ENCODE peak calls at places on chromosomes 13 and 19, in nine cellular contexts. One of them, this sample, is unnamed.

GRCh38 chr13:40480915-40481525 is 185.4 kb downstream of the FOXO1 start:
- DNase-seq in GM12891: no peak
- DNase-seq in thoracic aorta: no peak
- DNase-seq in stimulated activated naive CD4-positive, alpha-beta T cell: no peak
- DNase-seq in stimulated activated CD4-positive, alpha-beta T cell treated with anti-CD3 and anti-CD28 coated beads, Interleukin-12 subunit alpha, Interleukin-12 subunit beta, amount 100 ng/mL, for 4 hours: no peak
- DNase-seq in cardiac fibroblast: no peak
- DNase-seq in fibroblast of pulmonary artery: no peak
- DNase-seq in hippocampal formation: no peak
- DNase-seq in RWPE1: no peak
- DNase-seq in this sample: no peak

GRCh38 chr19:55283548-55284393 is at the start of gene BRSK1:
- DNase-seq in GM12891: no peak
- DNase-seq in thoracic aorta: no peak
- DNase-seq in stimulated activated naive CD4-positive, alpha-beta T cell: no peak
- DNase-seq in stimulated activated CD4-positive, alpha-beta T cell treated with anti-CD3 and anti-CD28 coated beads, Interleukin-12 subunit alpha, Interleukin-12 subunit beta, amount 100 ng/mL, for 4 hours: peak
- DNase-seq in cardiac fibroblast: peak
- DNase-seq in fibroblast of pulmonary artery: peak
- DNase-seq in hippocampal formation: peak
- DNase-seq in RWPE1: no peak
- DNase-seq in this sample: peak

GRCh38 chr19:4473011-4473410 is 914 bp downstream of the HDGFL2 start:
- DNase-seq in GM12891: no peak
- DNase-seq in thoracic aorta: no peak
- DNase-seq in stimulated activated naive CD4-positive, alpha-beta T cell: no peak
- DNase-seq in stimulated activated CD4-positive, alpha-beta T cell treated with anti-CD3 and anti-CD28 coated beads, Interleukin-12 subunit alpha, Interleukin-12 subunit beta, amount 100 ng/mL, for 4 hours: no peak
- DNase-seq in cardiac fibroblast: no peak
- DNase-seq in fibroblast of pulmonary artery: no peak
- DNase-seq in hippocampal formation: no peak
- DNase-seq in RWPE1: no peak
- DNase-seq in this sample: no peak

GRCh38 chr13:98910501-98910951 is 67.3 kb downstream of the DOCK9 start:
- DNase-seq in GM12891: no peak
- DNase-seq in thoracic aorta: no peak
- DNase-seq in stimulated activated naive CD4-positive, alpha-beta T cell: no peak
- DNase-seq in stimulated activated CD4-positive, alpha-beta T cell treated with anti-CD3 and anti-CD28 coated beads, Interleukin-12 subunit alpha, Interleukin-12 subunit beta, amount 100 ng/mL, for 4 hours: peak
- DNase-seq in cardiac fibroblast: peak
- DNase-seq in fibroblast of pulmonary artery: peak
- DNase-seq in hippocampal formation: no peak
- DNase-seq in RWPE1: peak
- DNase-seq in this sample: no peak

GRCh38 chr19:16566161-16566560 is 6.1 kb downstream of the SLC35E1 start:
- DNase-seq in GM12891: no peak
- DNase-seq in thoracic aorta: no peak
- DNase-seq in stimulated activated naive CD4-positive, alpha-beta T cell: peak
- DNase-seq in stimulated activated CD4-positive, alpha-beta T cell treated with anti-CD3 and anti-CD28 coated beads, Interleukin-12 subunit alpha, Interleukin-12 subunit beta, amount 100 ng/mL, for 4 hours: peak
- DNase-seq in cardiac fibroblast: no peak
- DNase-seq in fibroblast of pulmonary artery: no peak
- DNase-seq in hippocampal formation: no peak
- DNase-seq in RWPE1: no peak
- DNase-seq in this sample: no peak

GRCh38 chr19:5038631-5039271 is 69.8 kb downstream of the KDM4B start:
- DNase-seq in GM12891: no peak
- DNase-seq in thoracic aorta: no peak
- DNase-seq in stimulated activated naive CD4-positive, alpha-beta T cell: no peak
- DNase-seq in stimulated activated CD4-positive, alpha-beta T cell treated with anti-CD3 and anti-CD28 coated beads, Interleukin-12 subunit alpha, Interleukin-12 subunit beta, amount 100 ng/mL, for 4 hours: no peak
- DNase-seq in cardiac fibroblast: peak
- DNase-seq in fibroblast of pulmonary artery: peak
- DNase-seq in hippocampal formation: no peak
- DNase-seq in RWPE1: no peak
- DNase-seq in this sample: peak

GRCh38 chr13:60066206-60066605 is 97.5 kb downstream of the DIAPH3 start:
- DNase-seq in GM12891: no peak
- DNase-seq in thoracic aorta: no peak
- DNase-seq in stimulated activated naive CD4-positive, alpha-beta T cell: no peak
- DNase-seq in stimulated activated CD4-positive, alpha-beta T cell treated with anti-CD3 and anti-CD28 coated beads, Interleukin-12 subunit alpha, Interleukin-12 subunit beta, amount 100 ng/mL, for 4 hours: no peak
- DNase-seq in cardiac fibroblast: no peak
- DNase-seq in fibroblast of pulmonary artery: no peak
- DNase-seq in hippocampal formation: no peak
- DNase-seq in RWPE1: no peak
- DNase-seq in this sample: no peak

GRCh38 chr13:100478107-100478809 is 110.3 kb downstream of the GGACT start:
- DNase-seq in GM12891: no peak
- DNase-seq in thoracic aorta: no peak
- DNase-seq in stimulated activated naive CD4-positive, alpha-beta T cell: no peak
- DNase-seq in stimulated activated CD4-positive, alpha-beta T cell treated with anti-CD3 and anti-CD28 coated beads, Interleukin-12 subunit alpha, Interleukin-12 subunit beta, amount 100 ng/mL, for 4 hours: no peak
- DNase-seq in cardiac fibroblast: no peak
- DNase-seq in fibroblast of pulmonary artery: no peak
- DNase-seq in hippocampal formation: no peak
- DNase-seq in RWPE1: no peak
- DNase-seq in this sample: no peak

GRCh38 chr13:74406439-74406838 is 272.2 kb upstream of the KLF12 start:
- DNase-seq in GM12891: no peak
- DNase-seq in thoracic aorta: no peak
- DNase-seq in stimulated activated naive CD4-positive, alpha-beta T cell: no peak
- DNase-seq in stimulated activated CD4-positive, alpha-beta T cell treated with anti-CD3 and anti-CD28 coated beads, Interleukin-12 subunit alpha, Interleukin-12 subunit beta, amount 100 ng/mL, for 4 hours: no peak
- DNase-seq in cardiac fibroblast: no peak
- DNase-seq in fibroblast of pulmonary artery: no peak
- DNase-seq in hippocampal formation: no peak
- DNase-seq in RWPE1: no peak
- DNase-seq in this sample: no peak